ENCODE peak calls at places on chromosome 19, in eight cellular contexts. Y, K, L, V, B, R, E and H are unnamed samples. For H3K4me1, the result is how much of the 10 kb centered on the place peaks cover.

GRCh38 chr19:6481541-6482342 is at the start of gene DENND1C:
- DNase-seq in Y (no peak), K (peak), L (no peak), V (no peak), B (peak), R (peak), E (peak), H (no peak)

GRCh38 chr19:9792191-9793050 is 23.9 kb upstream of the ZNF846 start:
- DNase-seq in Y (peak), K (peak), L (peak), V (peak), B (peak), R (peak), E (peak), H (peak)

GRCh38 chr19:54667217-54667616 is 4.4 kb downstream of the LILRB4 start:
- DNase-seq in Y (no peak), K (no peak), L (no peak), V (no peak), B (no peak), R (no peak), E (no peak), H (no peak)

GRCh38 chr19:35114656-35115537 is 726 bp upstream of the FXYD3 start:
- DNase-seq in Y (peak), K (peak), L (peak), V (peak), B (peak), R (peak), E (peak), H (no peak)

GRCh38 chr19:4877753-4878490 is 10.5 kb upstream of the PLIN3 start:
- DNase-seq in Y (no peak), K (peak), L (no peak), V (no peak), B (peak), R (no peak), E (no peak), H (no peak)

GRCh38 chr19:39342647-39343305 is 555 bp downstream of the SAMD4B start:
- DNase-seq in Y (no peak), K (peak), L (no peak), V (no peak), B (peak), R (no peak), E (no peak), H (no peak)

GRCh38 chr19:18776736-18777135 is 14.4 kb downstream of the COMP start:
- DNase-seq in Y (peak), K (no peak), L (no peak), V (no peak), B (no peak), R (no peak), E (no peak), H (no peak)

GRCh38 chr19:33301011-33301899 is 1.1 kb downstream of the CEBPA start:
- DNase-seq in Y (no peak), K (peak), L (no peak), V (no peak), B (peak), R (no peak), E (no peak), H (no peak)

GRCh38 chr19:2533072-2533425 is 57.1 kb downstream of the GADD45B start:
- DNase-seq in Y (no peak), K (no peak), L (no peak), V (no peak), B (no peak), R (no peak), E (no peak), H (no peak)
- H3K4me1 ChIP-seq in Y (under half), K (under half), L (under half), V (under half), B (under half), R (under half), E (under half), H (under half)

GRCh38 chr19:52187407-52187806 is 2.4 kb upstream of the PPP2R1A start:
- DNase-seq in Y (no peak), K (no peak), L (no peak), V (no peak), B (no peak), R (no peak), E (no peak), H (no peak)

GRCh38 chr19:52190679-52191293 is 934 bp downstream of the PPP2R1A start:
- DNase-seq in Y (peak), K (peak), L (peak), V (peak), B (peak), R (peak), E (no peak), H (peak)

GRCh38 chr19:52189745-52190678 is at the start of gene PPP2R1A:
- DNase-seq in Y (peak), K (peak), L (peak), V (peak), B (peak), R (peak), E (peak), H (peak)

GRCh38 chr19:52191374-52191773 is 1.5 kb downstream of the PPP2R1A start:
- DNase-seq in Y (no peak), K (no peak), L (no peak), V (no peak), B (no peak), R (no peak), E (no peak), H (no peak)

DNA sequence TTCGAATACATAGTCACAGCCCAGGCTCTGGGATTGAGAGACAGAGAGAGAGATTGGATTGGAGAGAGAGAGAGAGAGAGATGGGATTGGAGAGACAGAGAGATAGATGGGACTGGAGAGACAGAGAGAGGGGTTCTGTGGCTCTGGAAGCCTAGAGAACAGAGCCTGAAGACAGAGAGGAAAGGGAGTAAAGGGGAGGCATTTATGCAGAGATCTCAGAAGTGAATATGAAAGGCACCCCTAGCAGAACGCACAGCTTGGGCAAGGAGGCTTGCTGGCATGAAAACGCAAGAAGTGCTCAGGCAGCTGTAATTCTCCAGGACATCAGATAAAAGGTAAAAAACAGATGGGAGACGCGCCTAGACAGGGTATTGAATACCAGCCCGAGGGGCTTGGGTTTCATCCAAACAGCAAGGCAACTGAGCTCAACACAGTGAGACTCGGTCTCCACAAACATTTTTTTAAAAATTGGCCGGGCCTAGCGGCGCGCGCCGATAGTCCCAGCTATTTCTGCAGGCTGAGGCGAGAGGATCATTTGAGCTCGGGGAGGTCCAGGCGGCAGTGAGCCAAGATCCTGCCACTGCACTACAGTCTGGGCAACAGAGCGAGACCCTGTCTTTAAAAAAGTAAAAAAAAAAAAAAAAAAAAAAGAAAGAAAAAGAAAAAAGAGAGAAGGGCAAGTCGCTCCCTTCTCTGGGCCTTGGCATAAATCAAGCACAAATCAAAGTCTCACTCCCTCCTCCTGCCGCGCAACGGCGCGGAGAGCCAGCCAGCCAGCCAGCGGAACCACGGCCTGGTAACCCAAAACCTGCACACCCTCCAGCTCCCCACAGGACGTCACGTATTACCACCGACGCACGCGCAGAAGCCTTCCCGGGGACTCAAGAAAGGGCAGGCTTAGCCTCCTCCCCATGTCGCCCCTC is 769 bp upstream of the PPP2R1A start:
- DNase-seq in Y (no peak), K (peak), L (no peak), V (no peak), B (no peak), R (no peak), E (no peak), H (no peak)
- H2AFZ ChIP-seq in Y (peak), K (no peak), L (peak), V (peak), B (peak), R (peak), E (peak), H (peak)

GRCh38 chr19:14582894-14583340 is at the start of gene CLEC17A:
- DNase-seq in Y (no peak), K (no peak), L (no peak), V (no peak), B (no peak), R (no peak), E (no peak), H (no peak)
- H3K4me1 ChIP-seq in Y (under half), K (under half), L (under half), V (under half), B (under half), R (under half), E (under half), H (under half)

GRCh38 chr19:13162749-13163608 is 12.8 kb downstream of the IER2 start:
- DNase-seq in Y (peak), K (peak), L (peak), V (peak), B (peak), R (peak), E (peak), H (peak)
- H2AFZ ChIP-seq in Y (peak), K (no peak), L (peak), V (peak), B (peak), R (peak), E (peak), H (peak)

DNA sequence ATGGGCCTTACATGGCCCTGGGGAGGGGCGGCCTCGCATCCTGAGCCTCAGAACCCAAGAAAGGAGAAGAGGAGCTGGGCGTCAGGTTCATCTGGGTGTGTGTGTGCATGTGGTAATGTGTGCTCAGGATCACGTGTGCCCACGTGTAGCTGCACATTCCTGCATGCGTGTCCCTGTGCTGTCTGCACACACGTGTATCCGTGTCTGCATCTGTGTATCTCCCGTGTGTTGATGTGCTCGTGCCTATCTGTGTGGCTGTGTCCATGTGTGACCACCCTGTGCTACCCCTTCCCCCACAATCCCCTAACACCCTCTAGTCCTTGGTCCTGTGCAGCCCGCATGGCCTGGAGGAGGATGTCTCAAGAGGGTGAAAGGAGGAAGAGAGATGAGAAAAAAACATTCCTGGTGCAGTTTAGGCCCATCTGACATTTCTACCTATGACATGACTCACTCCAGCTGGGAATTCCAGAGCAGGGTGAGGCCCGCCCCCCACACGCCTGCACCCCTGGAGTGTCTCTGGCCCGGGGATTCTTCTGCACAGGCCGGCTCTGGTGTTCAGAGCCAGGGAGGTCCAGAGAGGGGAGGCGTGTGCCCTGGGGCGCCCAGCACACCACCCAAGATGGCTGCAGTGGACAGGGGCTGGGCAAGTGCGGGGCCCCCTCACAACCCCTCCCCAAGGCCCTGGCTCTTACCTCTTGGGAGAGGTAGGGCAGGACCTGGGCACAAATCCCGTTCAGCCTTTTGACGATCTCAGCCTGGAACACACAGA is 7.1 kb downstream of the TLE5 start:
- DNase-seq in Y (peak), K (no peak), L (no peak), V (no peak), B (no peak), R (no peak), E (no peak), H (peak)
- H3K4me1 ChIP-seq in Y (under half), K (under half), L (under half), V (under half), B (under half), R (half or more), E (under half), H (under half)